ENCODE peak calls at places on chromosomes 6 and 20, in eight cellular contexts. Y is sigmoid colon, V is uterus, A is right lobe of liver, G is spleen, M is H54, F is heart left ventricle, H is A549. E is an unnamed sample.

GRCh38 chr20:10640897-10641296 is 32.9 kb downstream of the JAG1 start:
- DNase-seq in Y (no peak), V (no peak), A (no peak), G (no peak), M (no peak), F (no peak), H (no peak), E (no peak)

GRCh38 chr6:86070151-86070550 is 427.5 kb upstream of the SYNCRIP start:
- DNase-seq in Y (no peak), V (no peak), A (no peak), G (no peak), M (no peak), F (no peak), H (no peak), E (no peak)

GRCh38 chr6:73041051-73041450 is 184.2 kb downstream of the KHDC1L start:
- DNase-seq in Y (no peak), V (no peak), A (no peak), G (no peak), M (no peak), F (no peak), H (no peak), E (no peak)

GRCh38 chr6:24033284-24033683 is 92.7 kb upstream of the NRSN1 start:
- DNase-seq in Y (no peak), V (no peak), A (no peak), G (no peak), M (no peak), F (peak; percentile 23), H (no peak), E (no peak)

GRCh38 chr6:89559487-89559886 is 79.1 kb downstream of the LYRM2 start:
- DNase-seq in Y (no peak), V (no peak), A (no peak), G (no peak), M (no peak), F (no peak), H (no peak), E (no peak)

GRCh38 chr6:105595829-105596228 is 192.9 kb upstream of the PREP start:
- DNase-seq in Y (no peak), V (no peak), A (no peak), G (no peak), M (no peak), F (no peak), H (no peak), E (no peak)

GRCh38 chr6:46444772-46445454 is 46.3 kb downstream of the RCAN2 start:
- DNase-seq in Y (no peak), V (no peak), A (no peak), G (no peak), M (no peak), F (no peak), H (no peak), E (no peak)

GRCh38 chr6:106168097-106168888 is 82.2 kb downstream of the PRDM1 start:
- DNase-seq in Y (no peak), V (no peak), A (no peak), G (no peak), M (no peak), F (no peak), H (no peak), E (no peak)

GRCh38 chr6:160996316-160996715 is 4.7 kb downstream of the MAP3K4 start:
- DNase-seq in Y (no peak), V (no peak), A (no peak), G (no peak), M (no peak), F (no peak), H (no peak), E (no peak)

GRCh38 chr6:134204031-134204430 is 113.9 kb downstream of the SGK1 start:
- DNase-seq in Y (no peak), V (no peak), A (no peak), G (no peak), M (no peak), F (no peak), H (no peak), E (no peak)

GRCh38 chr6:52576392-52577021 is 353 bp downstream of the TRAM2 start:
- DNase-seq in Y (peak; percentile 86), V (peak; percentile 70), A (peak; percentile 75), G (peak; percentile 93), M (peak; percentile 78), F (peak; percentile 61), H (peak; percentile 84), E (peak; percentile 90)

DNA sequence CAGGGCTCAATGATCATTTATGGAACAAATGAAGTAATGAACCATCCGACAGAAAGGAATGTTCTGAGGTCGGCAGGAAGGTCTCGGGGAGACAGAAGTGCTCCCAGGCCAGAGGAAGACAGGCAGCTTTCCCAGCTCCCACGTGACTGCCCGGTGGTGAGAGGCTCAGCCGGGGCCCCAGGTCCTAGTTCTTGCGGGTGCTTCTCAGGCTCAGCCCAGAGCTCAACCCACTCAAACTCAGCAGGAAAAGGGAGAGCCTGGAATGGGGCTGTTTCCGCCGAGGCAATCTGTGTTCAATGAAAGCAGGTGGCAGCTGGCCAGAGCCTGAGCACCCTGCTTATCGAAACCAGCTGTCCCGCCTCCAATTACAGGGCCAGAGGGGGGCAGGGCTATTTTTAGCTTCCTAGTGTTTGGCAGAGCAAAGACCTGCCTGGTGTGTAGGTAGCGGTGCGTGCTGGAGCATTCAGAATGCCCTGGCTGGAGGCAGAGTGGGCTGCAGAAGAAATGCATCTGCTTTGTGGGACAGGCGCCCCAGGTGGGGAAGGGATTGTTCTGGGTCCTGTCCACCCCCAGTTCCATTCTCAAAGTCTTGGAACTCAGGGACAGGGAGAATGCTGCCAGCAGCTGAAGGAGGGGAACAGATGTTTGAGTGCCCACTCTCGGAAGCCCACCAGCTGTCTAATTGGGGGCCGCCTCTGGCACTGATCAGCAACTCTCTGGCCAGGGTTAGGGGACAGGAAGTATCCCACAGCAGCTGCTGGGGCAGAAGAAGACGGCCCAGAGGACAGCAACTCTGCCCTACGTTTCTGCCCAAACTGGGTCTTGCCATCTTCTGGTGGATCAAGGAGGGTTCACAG is 145.0 kb downstream of the PREX1 start:
- DNase-seq in Y (peak; percentile 89), V (peak; percentile 71), A (peak; percentile 81), G (peak; percentile 76), M (peak; percentile 56), F (peak; percentile 94), H (no peak), E (peak; percentile 77)
- TF ChIP-seq POLR2A in Y (no peak), V (no peak), A (no peak), G (no peak), M (no peak), F (no peak), H (no peak), E (no peak)

DNA sequence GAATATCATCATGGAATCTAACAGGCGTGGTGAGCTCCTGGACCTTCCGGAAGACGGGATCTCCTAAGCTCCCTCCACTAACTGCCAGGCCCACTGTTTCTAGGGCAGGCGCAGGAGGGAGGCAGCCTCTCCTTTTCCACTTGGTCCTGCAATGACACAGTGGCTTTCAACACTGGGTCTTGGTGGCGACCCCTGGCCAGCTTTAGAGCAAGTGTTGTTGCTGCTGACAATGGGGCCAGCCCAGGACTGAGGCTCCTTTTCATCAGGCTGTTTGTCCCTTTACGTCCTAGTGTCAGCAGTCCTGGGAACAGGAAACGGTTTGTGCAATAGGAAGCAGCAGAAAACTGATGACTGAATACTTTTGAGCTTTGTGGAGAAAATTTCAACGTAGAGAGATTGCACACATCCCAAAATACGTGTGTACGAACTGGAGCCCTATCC is 9.7 kb upstream of the QKI start:
- DNase-seq in Y (peak; percentile 74), V (peak; percentile 34), A (peak; percentile 59), G (peak; percentile 81), M (no peak), F (peak; percentile 62), H (no peak), E (no peak)
- TF ChIP-seq POLR2A in Y (peak; percentile 13), V (no peak), A (peak; percentile 71), G (peak; percentile 33), M (no peak), F (no peak), H (no peak), E (no peak)

DNA sequence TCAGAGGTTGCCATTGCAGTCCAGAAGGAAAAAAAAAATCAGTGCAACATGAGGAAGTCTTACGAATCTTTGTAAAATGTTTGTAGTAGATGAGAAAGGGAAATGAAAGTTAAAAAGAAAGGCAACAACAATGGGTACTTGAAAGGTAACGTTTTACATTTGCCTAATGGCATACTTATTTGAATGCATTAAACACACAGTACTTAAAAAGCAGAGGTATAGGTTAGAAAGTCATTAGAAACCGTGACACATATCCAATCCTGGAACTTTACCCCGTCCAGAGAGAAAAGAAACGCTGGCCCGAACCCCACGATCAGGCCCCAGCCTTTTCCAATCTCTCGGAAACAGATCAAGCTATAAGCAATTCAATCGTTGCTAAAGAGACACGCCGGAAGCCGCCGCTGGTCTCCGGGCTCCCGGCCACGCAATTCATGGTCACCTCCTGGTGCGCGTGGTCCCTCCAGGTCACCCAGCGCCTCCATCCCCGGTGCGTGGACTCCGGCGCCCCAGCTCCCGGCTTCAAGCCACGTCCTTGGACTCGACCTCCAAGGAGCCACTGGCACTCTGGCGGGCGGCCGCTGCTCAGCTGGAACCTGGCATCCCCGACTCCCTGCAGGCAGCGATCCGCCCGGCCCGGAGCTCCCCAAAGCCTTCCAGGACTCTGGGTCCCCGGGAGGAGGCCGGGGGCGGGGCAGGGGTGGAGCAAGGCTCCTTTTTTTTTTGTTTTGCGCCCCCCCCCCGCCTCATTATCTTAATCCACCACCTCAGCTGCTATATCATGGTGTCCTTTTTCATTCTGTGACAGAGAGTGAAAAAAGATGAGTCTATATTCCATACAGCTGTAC is at the start of gene SLC18B1:
- DNase-seq in Y (peak; percentile 79), V (peak; percentile 45), A (peak; percentile 72), G (peak; percentile 92), M (no peak), F (peak; percentile 72), H (no peak), E (peak; percentile 78)
- TF ChIP-seq POLR2A in Y (no peak), V (no peak), A (no peak), G (no peak), M (no peak), F (no peak), H (peak; percentile 49), E (no peak)

GRCh38 chr6:30836957-30837356 is 47.4 kb upstream of the DDR1 start:
- DNase-seq in Y (no peak), V (no peak), A (no peak), G (no peak), M (no peak), F (no peak), H (no peak), E (no peak)

GRCh38 chr6:30837870-30838269 is 46.4 kb upstream of the DDR1 start:
- DNase-seq in Y (no peak), V (no peak), A (no peak), G (no peak), M (no peak), F (no peak), H (no peak), E (no peak)

GRCh38 chr6:30835576-30835975 is 48.7 kb upstream of the DDR1 start:
- DNase-seq in Y (no peak), V (no peak), A (no peak), G (no peak), M (no peak), F (no peak), H (no peak), E (no peak)

GRCh38 chr6:30837432-30837831 is 46.9 kb upstream of the DDR1 start:
- DNase-seq in Y (no peak), V (no peak), A (no peak), G (no peak), M (no peak), F (no peak), H (no peak), E (no peak)

DNA sequence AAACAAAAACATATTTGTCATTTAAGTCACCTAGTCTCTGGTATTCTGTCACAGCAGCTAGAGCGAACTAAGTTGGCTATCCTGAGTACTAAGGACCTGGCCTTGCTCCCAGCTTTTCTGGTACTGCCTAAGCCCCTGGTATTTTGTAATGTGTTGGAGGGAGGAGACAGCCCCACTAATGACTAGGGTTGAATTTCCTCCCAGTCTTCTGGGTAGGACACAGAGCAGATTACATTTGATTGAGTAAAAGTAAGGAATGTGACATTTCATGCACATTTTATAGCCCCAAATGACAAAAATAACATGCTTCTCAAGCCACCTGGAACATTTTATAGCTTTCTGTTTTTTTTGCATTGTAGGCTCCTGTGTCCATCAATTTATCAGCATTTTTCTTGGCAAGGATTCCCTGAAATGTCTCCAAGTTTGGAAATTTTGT is 47.9 kb upstream of the DDR1 start:
- DNase-seq in Y (no peak), V (peak; percentile 37), A (no peak), G (no peak), M (no peak), F (peak; percentile 70), H (no peak), E (no peak)
- TF ChIP-seq POLR2A in Y (no peak), V (no peak), A (no peak), G (no peak), M (no peak), F (no peak), H (no peak), E (no peak)

E was measured in erythroblast.